ENCODE peak calls at places on chromosomes 1 and 21, in five cellular contexts. F, N, U, O and L are unnamed samples.

GRCh38 chr1:26225033-26225831 is 8.8 kb upstream of the CEP85 start:
- DNase-seq in F (peak), O (peak), N (peak), U (peak), L (peak)

GRCh38 chr1:10699470-10699835 is 97.0 kb downstream of the CASZ1 start:
- DNase-seq in U (no peak), O (no peak), N (no peak), F (no peak), L (no peak)

GRCh38 chr1:162389021-162389818 is 7.7 kb downstream of the C1orf226 start:
- DNase-seq in F (no peak), N (no peak), O (no peak), U (no peak), L (no peak)

GRCh38 chr1:53366901-53367502 is 39.1 kb upstream of the LRP8 start:
- DNase-seq in N (peak), O (no peak), F (no peak), U (peak), L (no peak)

GRCh38 chr1:234969630-234970370 is 158.8 kb downstream of the TOMM20 start:
- DNase-seq in U (peak), N (no peak), O (peak), F (peak), L (peak)

GRCh38 chr21:38337793-38338192 is 81.0 kb downstream of the KCNJ15 start:
- DNase-seq in O (no peak), F (no peak), U (no peak), N (no peak), L (peak)

GRCh38 chr1:108722292-108722691 is 9.6 kb downstream of the FNDC7 start:
- DNase-seq in U (no peak), N (no peak), F (no peak), O (no peak), L (no peak)

GRCh38 chr1:245483247-245483646 is 328.5 kb downstream of the KIF26B start:
- DNase-seq in U (no peak), O (no peak), F (no peak), N (no peak), L (no peak)

GRCh38 chr21:15826147-15826780 is 96.5 kb downstream of the USP25 start:
- DNase-seq in F (peak), U (peak), N (no peak), O (no peak), L (no peak)

DNA sequence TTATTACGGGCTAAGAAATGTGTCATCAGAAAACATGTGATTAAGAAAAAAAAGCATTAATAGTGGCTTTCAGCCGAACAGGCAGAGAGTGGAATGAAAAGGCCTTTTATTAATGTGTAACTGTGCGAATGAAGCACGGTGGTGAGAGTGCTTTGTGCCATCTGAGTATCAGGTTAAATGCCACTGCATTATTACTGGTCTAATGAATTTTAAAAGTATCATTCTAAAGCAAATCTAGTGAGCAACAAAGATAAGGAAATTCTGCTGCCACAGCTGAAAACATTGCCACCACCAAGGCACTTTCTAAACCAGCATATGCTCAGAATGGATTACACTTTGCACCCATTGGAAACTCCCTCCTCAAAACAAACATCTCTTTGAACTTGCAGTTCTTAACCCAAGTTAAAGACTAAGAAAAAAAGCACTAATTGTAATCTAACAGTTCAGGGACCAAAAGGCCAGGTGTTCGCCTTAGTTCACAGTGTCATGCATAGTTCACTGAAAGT is 30.1 kb upstream of the SSX2IP start:
- DNase-seq in F (no peak), O (no peak), N (no peak), U (no peak), L (no peak)
- H3K27ac ChIP-seq in F (peak), O (no peak), N (no peak), U (no peak), L (peak)

GRCh38 chr1:106022312-106022902 is 1034.1 kb upstream of the PRMT6 start:
- DNase-seq in F (no peak), O (no peak), U (no peak), N (no peak), L (no peak)
- TF ChIP-seq CTCF in F (no peak), O (peak), U (peak), N (no peak), L (no peak)

GRCh38 chr1:178953538-178954207 is 72.0 kb upstream of the FAM20B start:
- DNase-seq in O (no peak), U (no peak), N (no peak), F (no peak), L (no peak)
- H3K27ac ChIP-seq in O (no peak), U (no peak), N (no peak), F (no peak), L (no peak)

DNA sequence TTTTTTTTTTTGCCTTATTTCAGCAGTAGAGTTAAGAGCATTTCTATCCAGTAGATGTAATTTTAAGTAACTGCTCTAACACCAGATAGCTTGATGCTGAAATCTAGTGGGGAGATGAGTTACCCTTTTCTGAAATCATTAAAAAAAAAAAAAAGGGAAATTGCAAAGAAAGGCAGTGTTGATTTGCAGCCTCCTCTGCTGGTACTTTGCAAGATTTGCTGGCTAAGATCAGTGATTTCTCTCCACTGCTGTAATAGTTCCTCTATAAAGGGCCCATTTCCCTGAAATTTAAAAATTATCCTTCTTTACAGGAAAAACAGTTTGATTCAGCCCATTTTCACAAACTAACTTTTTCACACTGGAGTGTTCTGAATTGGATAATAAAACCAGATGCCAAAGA is 120.6 kb downstream of the PTBP2 start:
- DNase-seq in U (no peak), O (no peak), N (no peak), F (no peak), L (no peak)
- TF ChIP-seq CTCF in U (peak), O (peak), N (no peak), F (no peak), L (no peak)

DNA sequence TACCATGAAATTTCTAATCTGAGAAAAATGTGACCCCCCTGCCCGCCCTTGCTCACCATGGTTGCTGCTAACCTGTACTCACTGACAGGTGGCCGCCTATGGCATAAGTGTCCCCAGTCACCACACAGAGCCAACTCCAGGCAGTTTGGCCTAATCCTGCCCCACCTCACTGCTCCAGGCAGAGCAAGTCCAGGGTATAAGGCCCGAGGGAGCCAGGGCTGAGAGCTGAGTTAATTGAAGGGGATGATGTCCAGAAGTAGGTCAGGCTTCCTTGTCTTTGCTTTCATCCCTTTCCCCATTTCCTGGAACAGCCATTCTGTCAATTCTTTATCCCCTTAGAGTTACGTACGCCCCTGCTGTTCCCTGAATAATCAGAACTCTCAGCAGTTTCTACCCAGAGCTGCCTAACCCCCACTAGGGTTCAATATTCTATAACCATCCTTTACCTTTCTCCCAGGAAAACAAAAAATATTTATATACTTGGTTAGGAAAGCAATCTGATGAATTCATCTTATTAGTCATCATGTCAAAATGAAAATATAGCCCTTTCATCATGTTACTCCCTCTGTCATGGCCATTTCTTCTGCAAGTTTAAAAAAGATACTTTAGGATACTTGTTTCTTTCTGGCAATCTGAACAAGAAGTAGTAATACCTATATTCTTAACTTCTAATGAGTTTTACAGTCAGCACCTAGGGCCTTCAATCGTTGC is 29.4 kb upstream of the CD101 start:
- DNase-seq in F (no peak), N (no peak), U (no peak), O (no peak), L (no peak)
- H3K27ac ChIP-seq in F (no peak), N (no peak), U (no peak), O (no peak), L (peak)